ENCODE peak calls at places on chromosome 10, in eight cellular contexts. D is cardiac muscle cell; L is IMR-90; T is CD8-positive, alpha-beta T cell; P is esophagus squamous epithelium; S is heart left ventricle; K is H9; G is CD4-positive, alpha-beta memory T cell. F is an unnamed sample.

GRCh38 chr10:58066126-58066525 is 201.6 kb downstream of the IPMK start:
- DNase-seq in D (no peak), L (no peak), T (no peak), P (no peak), S (no peak), K (no peak), G (no peak), F (no peak)

GRCh38 chr10:3273966-3274365 is 101.4 kb upstream of the PITRM1 start:
- DNase-seq in D (no peak), L (no peak), T (no peak), P (no peak), S (no peak), K (no peak), G (no peak), F (no peak)

GRCh38 chr10:59965899-59966650 is 59.7 kb upstream of the CCDC6 start:
- DNase-seq in D (no peak), L (no peak), T (no peak), P (no peak), S (no peak), K (no peak), G (no peak), F (no peak)

GRCh38 chr10:33402748-33403147 is 68.3 kb upstream of the NRP1 start:
- DNase-seq in D (no peak), L (no peak), T (no peak), P (no peak), S (no peak), K (no peak), G (no peak), F (no peak)

GRCh38 chr10:1663226-1663625 is 74.1 kb downstream of the ADARB2 start:
- DNase-seq in D (no peak), L (no peak), T (no peak), P (no peak), S (no peak), K (no peak), G (no peak), F (no peak)

GRCh38 chr10:86400705-86401587 is 34.4 kb upstream of the GRID1 start:
- DNase-seq in D (peak; percentile 59), L (no peak), T (peak; percentile 85), P (no peak), S (peak; percentile 37), K (no peak), G (peak; percentile 73), F (no peak)

GRCh38 chr10:110162749-110163148 is 44.7 kb upstream of the MXI1 start:
- DNase-seq in D (no peak), L (no peak), T (no peak), P (no peak), S (no peak), K (peak; percentile 36), G (no peak), F (no peak)

GRCh38 chr10:61612009-61612408 is 50.7 kb upstream of the CABCOCO1 start:
- DNase-seq in D (no peak), L (no peak), T (no peak), P (no peak), S (no peak), K (no peak), G (no peak), F (no peak)

GRCh38 chr10:44733743-44734488 is 177.2 kb upstream of the TMEM72 start:
- DNase-seq in D (no peak), L (no peak), T (no peak), P (no peak), S (no peak), K (no peak), G (no peak), F (no peak)

GRCh38 chr10:68989317-68989990 is 851 bp downstream of the KIFBP start:
- DNase-seq in D (no peak), L (peak; percentile 13), T (no peak), P (no peak), S (no peak), K (no peak), G (no peak), F (no peak)

GRCh38 chr10:51733061-51733460 is 33.7 kb upstream of the CSTF2T start:
- DNase-seq in D (no peak), L (peak; percentile 67), T (no peak), P (no peak), S (no peak), K (no peak), G (no peak), F (no peak)

GRCh38 chr10:64277536-64277935 is 756.3 kb downstream of the REEP3 start:
- DNase-seq in D (no peak), L (no peak), T (no peak), P (no peak), S (no peak), K (no peak), G (no peak), F (no peak)

GRCh38 chr10:50540069-50540825 is 83.5 kb downstream of the SGMS1 start:
- DNase-seq in D (no peak), L (peak; percentile 38), T (no peak), P (no peak), S (no peak), K (no peak), G (no peak), F (no peak)

GRCh38 chr10:70328987-70329386 is 45.2 kb upstream of the NPFFR1 start:
- DNase-seq in D (no peak), L (peak; percentile 28), T (no peak), P (no peak), S (no peak), K (no peak), G (no peak), F (no peak)

GRCh38 chr10:49285232-49285631 is 13.7 kb upstream of the C10orf71 start:
- DNase-seq in D (no peak), L (no peak), T (no peak), P (no peak), S (peak; percentile 16), K (no peak), G (no peak), F (no peak)

GRCh38 chr10:44703241-44704155 is 207.6 kb upstream of the TMEM72 start:
- DNase-seq in D (no peak), L (peak; percentile 75), T (no peak), P (no peak), S (no peak), K (no peak), G (no peak), F (no peak)

GRCh38 chr10:78774614-78774998 is 294.2 kb upstream of the ZMIZ1 start:
- DNase-seq in D (no peak), L (no peak), T (no peak), P (no peak), S (no peak), K (no peak), G (no peak), F (no peak)

GRCh38 chr10:78776746-78777145 is 292.0 kb upstream of the ZMIZ1 start:
- DNase-seq in D (no peak), L (no peak), T (no peak), P (no peak), S (no peak), K (no peak), G (no peak), F (no peak)

GRCh38 chr10:78775891-78776290 is 292.9 kb upstream of the ZMIZ1 start:
- DNase-seq in D (no peak), L (no peak), T (no peak), P (no peak), S (no peak), K (no peak), G (no peak), F (no peak)

GRCh38 chr10:78772986-78773530 is 295.7 kb upstream of the ZMIZ1 start:
- DNase-seq in D (no peak), L (no peak), T (no peak), P (no peak), S (no peak), K (no peak), G (no peak), F (no peak)

GRCh38 chr10:78774999-78775711 is 293.6 kb upstream of the ZMIZ1 start:
- DNase-seq in D (peak; percentile 36), L (peak; percentile 83), T (no peak), P (no peak), S (no peak), K (no peak), G (no peak), F (no peak)
- H3K27ac ChIP-seq in D (no peak overlapping the region), L (no peak overlapping the region), T (no peak overlapping the region), P (peak overlapping the region; percentile 48), S (peak overlapping the region; percentile 64), K (no peak overlapping the region), G (no peak overlapping the region), F (no peak overlapping the region)

DNA sequence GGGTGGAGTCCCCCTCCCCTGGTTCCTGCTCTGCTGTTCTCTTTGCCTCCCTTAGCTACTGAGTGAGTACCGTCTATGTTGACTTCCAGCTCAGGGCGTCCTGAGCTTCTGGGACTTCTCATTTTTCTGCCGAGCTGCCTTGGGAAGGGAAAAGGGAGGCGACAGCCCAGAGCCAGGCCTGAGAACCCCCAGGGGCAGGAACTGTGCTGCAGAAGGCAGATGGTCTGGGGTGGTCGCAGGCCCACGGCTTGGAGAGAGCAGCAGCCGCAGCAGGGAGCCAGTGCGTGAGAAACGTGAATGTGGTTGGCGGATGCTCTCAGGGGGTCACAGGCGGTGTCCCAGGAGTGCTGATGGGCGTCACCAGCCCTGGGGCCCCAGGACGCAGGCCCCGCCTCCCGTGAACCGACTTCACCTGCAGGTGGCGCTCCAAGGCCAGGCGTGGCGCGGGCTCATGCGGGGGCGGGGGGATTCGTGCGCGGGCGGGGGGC is 9.2 kb upstream of the PWWP2B start:
- DNase-seq in D (peak; percentile 87), L (peak; percentile 36), T (peak; percentile 80), P (no peak), S (peak; percentile 76), K (peak; percentile 82), G (peak; percentile 80), F (peak; percentile 72)
- H3K4me1 ChIP-seq in D (peaks cover 25% of the 10 kb centered on the region), L (peaks cover 2% of the 10 kb centered on the region), T (peaks cover 5% of the 10 kb centered on the region), P (peaks cover 6% of the 10 kb centered on the region), S (peaks cover 7% of the 10 kb centered on the region), K (no peaks in the 10 kb centered on the region), G (peaks cover 7% of the 10 kb centered on the region), F (peaks cover 10% of the 10 kb centered on the region)

GRCh38 chr10:117532451-117533107 is 10.0 kb upstream of the EMX2 start:
- DNase-seq in D (no peak), L (no peak), T (no peak), P (no peak), S (no peak), K (peak; percentile 38), G (no peak), F (no peak)
- H3K27ac ChIP-seq in D (no peak overlapping the region), L (no peak overlapping the region), T (no peak overlapping the region), P (no peak overlapping the region), S (no peak overlapping the region), K (no peak overlapping the region), G (no peak overlapping the region), F (no peak overlapping the region)

DNA sequence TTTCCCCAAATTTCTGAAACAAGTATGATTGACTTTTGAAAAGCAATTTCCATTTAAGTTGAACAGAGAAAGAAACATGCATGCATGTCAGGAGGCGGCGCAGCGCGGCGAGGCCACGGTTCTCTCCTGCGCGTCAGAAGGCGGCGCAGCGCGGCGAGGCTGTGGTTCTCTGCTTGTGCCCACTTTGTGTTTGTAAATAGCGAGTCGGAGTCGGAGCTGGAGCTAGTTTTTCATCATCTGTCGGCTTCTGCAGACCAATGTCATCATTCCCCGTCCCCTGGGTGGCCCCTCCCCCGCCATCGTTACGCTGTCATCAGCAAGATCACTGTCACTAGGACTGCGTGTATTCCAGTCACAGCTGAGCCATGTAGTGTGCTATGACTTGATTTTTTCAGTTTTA is 49.1 kb downstream of the INPP5A start:
- DNase-seq in D (no peak), L (no peak), T (no peak), P (no peak), S (no peak), K (no peak), G (no peak), F (no peak)
- H3K4me1 ChIP-seq in D (peaks cover 16% of the 10 kb centered on the region), L (peaks cover 12% of the 10 kb centered on the region), T (peaks cover 16% of the 10 kb centered on the region), P (peaks cover 25% of the 10 kb centered on the region), S (peaks cover 81% of the 10 kb centered on the region), K (no peaks in the 10 kb centered on the region), G (peaks cover 10% of the 10 kb centered on the region), F (peaks cover 45% of the 10 kb centered on the region)

F was measured in lung.